ENCODE peak calls at places on chromosomes 2 and 18, in six cellular contexts. E, Q, S, F, X and Z are unnamed samples.

GRCh38 chr2:100819365-100820345 is at the start of gene NPAS2:
- DNase-seq in F (peak), S (no peak), Q (peak), X (no peak), E (peak), Z (no peak)

GRCh38 chr2:104025296-104025695 is 828.6 kb upstream of the POU3F3 start:
- DNase-seq in E (no peak), S (no peak), F (no peak), Q (no peak), X (no peak), Z (no peak)

GRCh38 chr2:72788756-72789155 is 37.1 kb downstream of the EXOC6B start:
- DNase-seq in X (no peak), S (peak), Q (peak), E (no peak), F (no peak), Z (no peak)

GRCh38 chr2:172996387-172996961 is 79.2 kb upstream of the MAP3K20 start:
- DNase-seq in F (no peak), X (no peak), Q (no peak), S (no peak), E (no peak), Z (no peak)

GRCh38 chr2:174846218-174846617 is 81.9 kb upstream of the CHRNA1 start:
- DNase-seq in Q (peak), S (peak), F (no peak), E (no peak), X (no peak), Z (no peak)

GRCh38 chr2:213246665-213247281 is 37.5 kb upstream of the SPAG16 start:
- DNase-seq in E (no peak), X (peak), S (no peak), F (no peak), Q (peak), Z (peak)

GRCh38 chr18:48022531-48023330 is 92.3 kb upstream of the SMAD2 start:
- DNase-seq in E (peak), X (peak), S (no peak), Q (peak), F (peak), Z (peak)

GRCh38 chr18:47777626-47778025 is 152.8 kb downstream of the SMAD2 start:
- DNase-seq in S (no peak), E (no peak), Q (no peak), X (no peak), F (no peak), Z (no peak)

GRCh38 chr18:65255417-65255816 is 495.4 kb upstream of the CDH7 start:
- DNase-seq in X (no peak), F (no peak), S (no peak), E (no peak), Q (no peak), Z (no peak)

GRCh38 chr2:233040571-233040970 is 8.1 kb downstream of the NEU2 start:
- DNase-seq in X (no peak), Q (no peak), F (no peak), S (no peak), E (no peak), Z (no peak)

GRCh38 chr18:58195278-58195721 is 151.3 kb downstream of the NEDD4L start:
- DNase-seq in X (peak), Q (no peak), S (no peak), F (no peak), E (peak), Z (no peak)

GRCh38 chr18:60466671-60467070 is 94.1 kb upstream of the MC4R start:
- DNase-seq in F (no peak), E (no peak), S (no peak), X (no peak), Q (no peak), Z (no peak)

GRCh38 chr2:174337337-174338154 is 2.8 kb downstream of the SP9 start:
- DNase-seq in Q (no peak), X (peak), E (no peak), F (no peak), S (no peak), Z (no peak)

GRCh38 chr2:18435425-18436037 is 124.9 kb downstream of the RDH14 start:
- DNase-seq in Q (peak), F (no peak), S (no peak), X (peak), E (no peak), Z (no peak)

GRCh38 chr18:35143615-35144596 is 96.9 kb upstream of the ZNF397 start:
- DNase-seq in S (no peak), X (peak), F (peak), E (peak), Q (peak), Z (peak)

GRCh38 chr2:193584522-193584938 is 1389.8 kb upstream of the TMEFF2 start:
- DNase-seq in F (no peak), E (no peak), Q (no peak), S (no peak), X (no peak), Z (peak)

GRCh38 chr18:9771261-9771976 is 63.3 kb downstream of the RAB31 start:
- DNase-seq in X (peak), F (peak), Q (peak), S (no peak), E (peak), Z (peak)

GRCh38 chr2:20373241-20373640 is 22.6 kb upstream of the PUM2 start:
- DNase-seq in S (no peak), X (no peak), E (no peak), Q (no peak), F (no peak), Z (no peak)

GRCh38 chr2:29014811-29015414 is 33.8 kb downstream of the TOGARAM2 start:
- DNase-seq in E (peak), F (no peak), S (no peak), Q (no peak), X (peak), Z (peak)

GRCh38 chr2:86809481-86810121 is 18.9 kb upstream of the CD8A start:
- DNase-seq in F (no peak), X (peak), S (no peak), Q (no peak), E (no peak), Z (no peak)

GRCh38 chr2:24237313-24237712 is 62.5 kb downstream of the FAM228A start:
- DNase-seq in X (no peak), F (no peak), Q (no peak), E (no peak), S (no peak), Z (no peak)

GRCh38 chr2:86052265-86052664 is 53.4 kb downstream of the POLR1A start:
- DNase-seq in S (no peak), E (no peak), Q (no peak), X (no peak), F (no peak), Z (no peak)

GRCh38 chr2:33535409-33535808 is 59.0 kb downstream of the RASGRP3 start:
- DNase-seq in F (no peak), Q (no peak), E (no peak), S (no peak), X (no peak), Z (no peak)

GRCh38 chr2:46490521-46491141 is 11.3 kb downstream of the TMEM247 start:
- DNase-seq in F (peak), S (no peak), Q (no peak), X (no peak), E (peak), Z (peak)

GRCh38 chr2:204535764-204536163 is 9.5 kb upstream of the PARD3B start:
- DNase-seq in Q (no peak), S (no peak), F (no peak), X (no peak), E (no peak), Z (no peak)

GRCh38 chr2:17628349-17629261 is 88.1 kb downstream of the VSNL1 start:
- DNase-seq in F (no peak), E (no peak), S (no peak), X (no peak), Q (no peak), Z (no peak)

GRCh38 chr18:32351014-32351413 is 119.7 kb downstream of the GAREM1 start:
- DNase-seq in F (no peak), E (no peak), Q (peak), X (no peak), S (peak), Z (no peak)

GRCh38 chr2:11222845-11223244 is 67.6 kb downstream of the SLC66A3 start:
- DNase-seq in S (no peak), Q (no peak), X (no peak), F (no peak), E (no peak), Z (no peak)

GRCh38 chr2:109722026-109722425 is 72.1 kb upstream of the RGPD5 start:
- DNase-seq in Q (no peak), F (peak), X (no peak), E (no peak), S (no peak), Z (no peak)

GRCh38 chr2:128714285-128714684 is 395.6 kb upstream of the HS6ST1 start:
- DNase-seq in X (no peak), S (no peak), F (no peak), Q (no peak), E (no peak), Z (no peak)

GRCh38 chr2:111185496-111186022 is 64.8 kb downstream of the BCL2L11 start:
- DNase-seq in X (no peak), E (peak), Q (no peak), F (peak), S (no peak), Z (no peak)

GRCh38 chr18:13703899-13704298 is 22.5 kb downstream of the FAM210A start:
- DNase-seq in X (no peak), E (no peak), S (no peak), F (no peak), Q (no peak), Z (no peak)

GRCh38 chr2:55985406-55985805 is 61.8 kb upstream of the EFEMP1 start:
- DNase-seq in X (no peak), E (no peak), Q (peak), F (no peak), S (no peak), Z (peak)

GRCh38 chr2:56288863-56289580 is 105.2 kb downstream of the CCDC85A start:
- DNase-seq in X (no peak), S (no peak), E (no peak), F (no peak), Q (no peak), Z (no peak)

GRCh38 chr18:76999077-76999476 is 133.5 kb downstream of the MBP start:
- DNase-seq in E (no peak), F (no peak), Q (no peak), S (no peak), X (no peak), Z (no peak)